ENCODE peak calls at places on chromosomes 11 and 22, in seven cellular contexts. Z is nephron progenitor cell, C is cardiac fibroblast, J is HFFc6, H is epithelial cell of proximal tubule, M is transverse colon, U is lung. X is an unnamed sample.

GRCh38 chr11:117824571-117825537 is at the start of gene FXYD2:
- DNase-seq in Z (no peak), C (no peak), J (no peak), H (no peak), M (peak), U (no peak), X (no peak)

GRCh38 chr11:114297806-114298700 is 1.9 kb downstream of the NNMT start:
- DNase-seq in Z (no peak), C (peak), J (no peak), H (no peak), M (no peak), U (no peak), X (no peak)

GRCh38 chr11:106381895-106382294 is 304.4 kb downstream of the AASDHPPT start:
- DNase-seq in Z (no peak), C (no peak), J (no peak), H (no peak), M (no peak), U (no peak), X (no peak)

GRCh38 chr22:49659924-49660315 is 167.8 kb downstream of the BRD1 start:
- DNase-seq in Z (no peak), C (no peak), J (no peak), H (no peak), M (no peak), U (no peak), X (no peak)

GRCh38 chr11:122795281-122795680 is 43.0 kb upstream of the CRTAM start:
- DNase-seq in Z (no peak), C (no peak), J (no peak), H (no peak), M (no peak), U (no peak), X (no peak)

GRCh38 chr11:65479184-65480145 is 19.4 kb upstream of the MALAT1 start:
- DNase-seq in Z (no peak), C (peak), J (peak), H (peak), M (peak), U (no peak), X (no peak)

GRCh38 chr22:45376703-45377102 is 36.7 kb downstream of the SMC1B start:
- DNase-seq in Z (no peak), C (peak), J (no peak), H (no peak), M (peak), U (no peak), X (no peak)

GRCh38 chr22:40452730-40453487 is 82.5 kb downstream of the SGSM3 start:
- DNase-seq in Z (no peak), C (peak), J (no peak), H (peak), M (no peak), U (no peak), X (no peak)

GRCh38 chr22:50486561-50487289 is at the start of gene MIOX:
- DNase-seq in Z (no peak), C (peak), J (peak), H (no peak), M (no peak), U (no peak), X (no peak)

GRCh38 chr11:116879789-116880402 is 42.5 kb upstream of the APOA1 start:
- DNase-seq in Z (peak), C (peak), J (peak), H (no peak), M (no peak), U (no peak), X (no peak)

GRCh38 chr11:125025968-125026367 is 37.1 kb upstream of the SLC37A2 start:
- DNase-seq in Z (peak), C (no peak), J (no peak), H (no peak), M (no peak), U (no peak), X (no peak)

GRCh38 chr11:69455969-69456368 is 25.5 kb upstream of the LINC01488 start:
- DNase-seq in Z (no peak), C (no peak), J (no peak), H (no peak), M (no peak), U (no peak), X (no peak)

GRCh38 chr11:7904910-7905309 is 26.2 kb downstream of the OR10A6 start:
- DNase-seq in Z (no peak), C (peak), J (peak), H (no peak), M (no peak), U (no peak), X (no peak)

GRCh38 chr22:19229600-19229999 is 51.1 kb upstream of the SLC25A1 start:
- DNase-seq in Z (no peak), C (no peak), J (no peak), H (no peak), M (no peak), U (no peak), X (no peak)

GRCh38 chr11:27938011-27938410 is 169.9 kb downstream of the KIF18A start:
- DNase-seq in Z (no peak), C (peak), J (no peak), H (no peak), M (no peak), U (no peak), X (no peak)

GRCh38 chr11:120563698-120564572 is 52.4 kb downstream of the GRIK4 start:
- DNase-seq in Z (peak), C (no peak), J (no peak), H (no peak), M (no peak), U (no peak), X (no peak)

GRCh38 chr11:35316161-35316560 is 103.2 kb downstream of the SLC1A2 start:
- DNase-seq in Z (no peak), C (no peak), J (no peak), H (no peak), M (no peak), U (no peak), X (no peak)

GRCh38 chr11:119785131-119785530 is 56.1 kb upstream of the NECTIN1 start:
- DNase-seq in Z (no peak), C (no peak), J (no peak), H (no peak), M (no peak), U (no peak), X (no peak)

GRCh38 chr11:72617080-72617744 is 57.0 kb downstream of the PDE2A start:
- DNase-seq in Z (no peak), C (peak), J (peak), H (no peak), M (peak), U (no peak), X (no peak)

GRCh38 chr11:116691779-116692178 is 81.0 kb downstream of the BUD13 start:
- DNase-seq in Z (peak), C (peak), J (no peak), H (no peak), M (peak), U (peak), X (peak)

GRCh38 chr11:74371269-74372039 is 26.8 kb downstream of the PGM2L1 start:
- DNase-seq in Z (no peak), C (peak), J (peak), H (no peak), M (no peak), U (no peak), X (no peak)

GRCh38 chr22:39308614-39309363 is 10.6 kb downstream of the RPL3 start:
- DNase-seq in Z (no peak), C (peak), J (peak), H (no peak), M (peak), U (peak), X (no peak)

GRCh38 chr11:118370774-118371173 is 11.4 kb downstream of the UBE4A start:
- DNase-seq in Z (no peak), C (no peak), J (no peak), H (no peak), M (no peak), U (no peak), X (no peak)

GRCh38 chr11:92911478-92911877 is 58.0 kb upstream of the MTNR1B start:
- DNase-seq in Z (no peak), C (no peak), J (no peak), H (no peak), M (no peak), U (no peak), X (no peak)

GRCh38 chr11:90204832-90205646 is 17.8 kb downstream of the CHORDC1 start:
- DNase-seq in Z (peak), C (peak), J (peak), H (no peak), M (no peak), U (no peak), X (no peak)

GRCh38 chr22:20966883-20967696 is at the start of gene AIFM3:
- DNase-seq in Z (no peak), C (no peak), J (no peak), H (no peak), M (no peak), U (no peak), X (no peak)

GRCh38 chr11:250274-250673 is 13.5 kb downstream of the PSMD13 start:
- DNase-seq in Z (no peak), C (no peak), J (no peak), H (no peak), M (no peak), U (no peak), X (no peak)

DNA sequence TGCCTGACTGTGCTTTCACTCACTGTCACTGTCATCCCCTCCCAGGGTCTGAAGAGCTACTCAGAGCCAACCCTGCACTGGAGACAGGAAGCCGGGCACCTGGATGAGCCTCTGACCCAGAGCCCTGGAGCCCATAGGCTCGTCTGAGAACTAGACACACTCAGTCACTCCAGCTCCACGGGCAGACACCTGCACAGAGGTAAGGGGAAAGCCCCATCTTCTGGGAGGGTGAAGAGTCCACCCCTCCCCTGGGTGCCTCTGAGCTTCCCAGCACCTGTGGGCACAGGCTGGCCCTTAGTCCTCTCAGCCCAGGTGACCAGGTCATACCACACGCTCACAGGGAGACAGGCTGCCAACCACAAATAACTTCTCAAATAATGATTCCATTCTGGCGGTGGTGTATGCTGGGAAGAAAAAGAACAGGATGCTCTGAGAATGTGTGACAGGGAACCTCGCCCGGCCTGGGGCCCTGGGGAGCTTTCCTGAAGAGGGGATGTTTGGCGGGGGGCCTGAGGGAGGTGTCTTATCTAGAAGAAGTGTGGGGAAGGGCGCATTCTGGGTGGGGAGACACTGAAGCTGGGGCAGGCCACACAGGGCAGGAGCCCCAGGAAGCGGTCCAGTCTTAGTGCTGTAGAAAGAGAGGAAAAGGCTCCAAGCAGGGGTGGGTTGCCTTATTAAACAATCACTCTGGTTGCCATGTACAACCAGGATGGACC is 5.3 kb downstream of the CCDC157 start:
- DNase-seq in Z (no peak), C (no peak), J (no peak), H (no peak), M (no peak), U (no peak), X (no peak)
- TF ChIP-seq CTCF in Z (no peak), C (no peak), J (no peak), H (no peak), M (no peak), U (no peak), X (no peak)

GRCh38 chr11:95364324-95365295 is 133.6 kb upstream of the SESN3 start:
- DNase-seq in Z (no peak), C (peak), J (no peak), H (peak), M (no peak), U (no peak), X (no peak)
- TF ChIP-seq CTCF in Z (no peak), C (no peak), J (no peak), H (no peak), M (no peak), U (no peak), X (no peak)

GRCh38 chr22:29799217-29799680 is 32.1 kb downstream of the UQCR10 start:
- DNase-seq in Z (no peak), C (peak), J (peak), H (no peak), M (peak), U (peak), X (no peak)
- TF ChIP-seq CTCF in Z (no peak), C (no peak), J (no peak), H (no peak), M (no peak), U (no peak), X (no peak)

GRCh38 chr11:26134481-26135355 is 197.2 kb upstream of the ANO3 start:
- DNase-seq in Z (peak), C (peak), J (no peak), H (peak), M (no peak), U (no peak), X (no peak)
- TF ChIP-seq CTCF in Z (peak), C (peak), J (peak), H (peak), M (no peak), U (no peak), X (peak)

GRCh38 chr11:25983280-25983679 is 348.6 kb upstream of the ANO3 start:
- DNase-seq in Z (no peak), C (no peak), J (no peak), H (no peak), M (no peak), U (no peak), X (no peak)

GRCh38 chr11:25981998-25982397 is 349.9 kb upstream of the ANO3 start:
- DNase-seq in Z (peak), C (peak), J (peak), H (peak), M (no peak), U (no peak), X (no peak)
- TF ChIP-seq CTCF in Z (peak), C (peak), J (peak), H (peak), M (peak), U (peak), X (peak)

DNA sequence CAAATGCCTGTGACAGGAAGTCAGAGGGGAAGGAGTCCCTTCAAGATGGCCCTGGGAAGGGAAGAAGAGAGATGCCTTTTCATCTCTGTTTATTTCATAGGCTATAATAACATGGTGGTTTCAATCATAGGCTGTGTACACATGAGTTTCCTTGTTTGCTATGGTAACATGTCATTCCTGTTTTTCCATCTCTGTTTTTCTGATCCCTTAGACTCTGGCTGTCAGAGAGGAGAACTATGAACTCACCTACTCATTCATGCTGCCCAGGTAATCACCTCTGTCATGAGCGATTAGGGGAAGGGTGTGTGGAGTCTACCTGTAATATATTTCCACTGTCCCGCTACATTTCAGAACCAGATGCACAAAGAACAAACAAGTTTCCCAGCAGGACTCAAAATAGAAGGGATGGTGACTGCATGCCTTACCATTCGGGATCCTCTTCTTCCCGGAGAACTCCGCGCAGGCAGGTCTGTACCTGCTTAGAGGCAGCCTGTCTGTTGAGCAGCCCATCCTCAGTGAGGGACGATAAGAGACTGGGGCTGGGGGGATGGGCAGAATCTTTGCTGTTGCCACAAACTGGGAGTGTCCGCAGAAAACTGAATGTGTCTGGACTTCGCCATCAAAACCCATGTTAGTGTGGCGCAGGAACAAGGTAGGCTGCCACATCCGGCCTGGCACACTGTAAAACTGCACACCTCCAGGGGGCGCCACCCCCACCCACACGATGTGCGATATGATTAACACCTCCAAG is 7.1 kb upstream of the PEX26 start:
- DNase-seq in Z (no peak), C (no peak), J (no peak), H (no peak), M (no peak), U (no peak), X (no peak)
- TF ChIP-seq CTCF in Z (peak), C (peak), J (peak), H (peak), M (no peak), U (no peak), X (peak)

X was measured in D721Med.